ENCODE peak calls at places on chromosome 7, in ten cellular contexts. W is lower lobe of right lung; K is CD8-positive, alpha-beta T cell; Z is fibroblast of pulmonary artery; J is activated CD4-positive, alpha-beta T cell treated with anti-CD3 and anti-CD28 coated beads, Interleukin-2, amount 50 U/mL, for 4 hours; L is activated T-cell treated with anti-CD3 and anti-CD28 coated beads, Interleukin-2, amount 50 U/mL, for 72 hours; V is cardiac muscle cell; G is stimulated activated naive B cell treated with anti-CD40 and anti-IgM and Interleukin-4, amounts not matched to agents 10 μg/mL and 1 μg/mL and 100 μg/mL, for 72 hours; C is fibroblast of the conjunctiva; M is NCI-H774. O is an unnamed sample.

GRCh38 chr7:7424151-7424873 is 111.4 kb downstream of the COL28A1 start:
- DNase-seq in W (peak), K (peak), Z (peak), J (peak), L (peak), V (peak), G (peak), C (peak), M (peak), O (no peak)

GRCh38 chr7:45088821-45089313 is at the start of gene NACAD:
- DNase-seq in W (no peak), K (peak), Z (no peak), J (no peak), L (peak), V (peak), G (no peak), C (no peak), M (peak), O (no peak)

GRCh38 chr7:77247206-77247850 is 47.7 kb upstream of the FGL2 start:
- DNase-seq in W (peak), K (peak), Z (peak), J (peak), L (peak), V (peak), G (peak), C (peak), M (peak), O (peak)

GRCh38 chr7:106369349-106369748 is 84.6 kb upstream of the NAMPT start:
- DNase-seq in W (no peak), K (no peak), Z (peak), J (no peak), L (no peak), V (peak), G (no peak), C (peak), M (no peak), O (peak)

GRCh38 chr7:47332213-47332612 is 249.7 kb downstream of the TNS3 start:
- DNase-seq in W (no peak), K (no peak), Z (no peak), J (no peak), L (no peak), V (no peak), G (no peak), C (no peak), M (no peak), O (no peak)

GRCh38 chr7:158655931-158656441 is 48.6 kb downstream of the NCAPG2 start:
- DNase-seq in W (no peak), K (no peak), Z (no peak), J (no peak), L (peak), V (no peak), G (no peak), C (no peak), M (no peak), O (no peak)

GRCh38 chr7:46139079-46139478 is 218.0 kb upstream of the IGFBP3 start:
- DNase-seq in W (no peak), K (no peak), Z (peak), J (no peak), L (no peak), V (peak), G (no peak), C (no peak), M (no peak), O (peak)

GRCh38 chr7:157702311-157703023 is 365.7 kb downstream of the DNAJB6 start:
- DNase-seq in W (peak), K (no peak), Z (no peak), J (no peak), L (no peak), V (no peak), G (no peak), C (no peak), M (no peak), O (no peak)

GRCh38 chr7:157136372-157136771 is 2.4 kb upstream of the UBE3C start:
- DNase-seq in W (no peak), K (no peak), Z (peak), J (no peak), L (no peak), V (peak), G (no peak), C (peak), M (no peak), O (peak)

GRCh38 chr7:2231992-2232765 is 566 bp downstream of the MAD1L1 start:
- DNase-seq in W (no peak), K (peak), Z (no peak), J (no peak), L (peak), V (no peak), G (no peak), C (no peak), M (no peak), O (no peak)

GRCh38 chr7:274262-274661 is 15.7 kb upstream of the FOXL3 start:
- DNase-seq in W (no peak), K (no peak), Z (no peak), J (no peak), L (no peak), V (no peak), G (no peak), C (no peak), M (no peak), O (no peak)

GRCh38 chr7:92460510-92460909 is 13.2 kb downstream of the GATAD1 start:
- DNase-seq in W (no peak), K (no peak), Z (no peak), J (no peak), L (no peak), V (no peak), G (no peak), C (no peak), M (no peak), O (no peak)

GRCh38 chr7:45292481-45292880 is 134.9 kb downstream of the RAMP3 start:
- DNase-seq in W (no peak), K (no peak), Z (no peak), J (no peak), L (no peak), V (peak), G (no peak), C (no peak), M (no peak), O (no peak)

GRCh38 chr7:151228024-151228866 is 1.2 kb upstream of the ABCF2 start:
- DNase-seq in W (no peak), K (no peak), Z (no peak), J (no peak), L (no peak), V (no peak), G (no peak), C (no peak), M (no peak), O (no peak)

GRCh38 chr7:152909280-152909679 is 149.7 kb downstream of the ACTR3B start:
- DNase-seq in W (no peak), K (no peak), Z (no peak), J (no peak), L (no peak), V (no peak), G (no peak), C (no peak), M (no peak), O (no peak)

GRCh38 chr7:1862560-1862959 is 192.5 kb downstream of the ELFN1 start:
- DNase-seq in W (no peak), K (no peak), Z (no peak), J (no peak), L (no peak), V (no peak), G (no peak), C (no peak), M (no peak), O (no peak)

GRCh38 chr7:142891490-142892082 is 6.0 kb upstream of the TRPV6 start:
- DNase-seq in W (no peak), K (no peak), Z (no peak), J (no peak), L (no peak), V (no peak), G (no peak), C (no peak), M (no peak), O (no peak)

GRCh38 chr7:152081088-152081487 is 55.6 kb downstream of the GALNT11 start:
- DNase-seq in W (no peak), K (no peak), Z (no peak), J (no peak), L (no peak), V (no peak), G (no peak), C (no peak), M (no peak), O (no peak)

GRCh38 chr7:102140952-102141370 is 145.7 kb upstream of the SH2B2 start:
- DNase-seq in W (no peak), K (no peak), Z (no peak), J (no peak), L (no peak), V (no peak), G (peak), C (no peak), M (no peak), O (no peak)

GRCh38 chr7:150992833-150993302 is 2.1 kb downstream of the NOS3 start:
- DNase-seq in W (no peak), K (no peak), Z (peak), J (no peak), L (no peak), V (peak), G (no peak), C (no peak), M (no peak), O (no peak)

GRCh38 chr7:150835702-150836280 is 16.5 kb upstream of the AOC1 start:
- DNase-seq in W (no peak), K (no peak), Z (no peak), J (no peak), L (no peak), V (no peak), G (no peak), C (no peak), M (no peak), O (no peak)

GRCh38 chr7:28173531-28173930 is 7.1 kb downstream of the JAZF1 start:
- DNase-seq in W (no peak), K (no peak), Z (no peak), J (no peak), L (no peak), V (no peak), G (no peak), C (no peak), M (no peak), O (no peak)

GRCh38 chr7:114173170-114173569 is 241.4 kb upstream of the FOXP2 start:
- DNase-seq in W (no peak), K (no peak), Z (no peak), J (no peak), L (no peak), V (no peak), G (no peak), C (no peak), M (no peak), O (no peak)

GRCh38 chr7:106565428-106565827 is 95.5 kb downstream of the CCDC71L start:
- DNase-seq in W (no peak), K (no peak), Z (no peak), J (no peak), L (no peak), V (no peak), G (no peak), C (no peak), M (no peak), O (no peak)

GRCh38 chr7:102068846-102069245 is 217.8 kb upstream of the SH2B2 start:
- DNase-seq in W (no peak), K (no peak), Z (no peak), J (no peak), L (no peak), V (no peak), G (no peak), C (no peak), M (no peak), O (no peak)